ENCODE peak calls at places on chromosomes 2 and 18, in eight cellular contexts. V is IMR-90; S is stimulated activated CD4-positive, alpha-beta T cell treated with anti-CD3 and anti-CD28 coated beads, Interleukin-4, amount 100 ng/mL, for 4 hours; W is cardiac fibroblast; J is stimulated activated CD8-positive, alpha-beta memory T cell treated with anti-CD3 and anti-CD28 coated beads, Interleukin-15, amount 100 ng/mL, for 24 hours; Y is iris pigment epithelial cell; H is AG10803; Z is T-cell. Q is an unnamed sample.
A peak's percentile ranks its signal among the peaks of the same experiment; 100 is the strongest.

GRCh38 chr18:8703781-8704301 is 1.5 kb upstream of the MTCL1 start:
- DNase-seq in V (no peak), J (no peak), Z (no peak), H (no peak), Y (no peak), W (no peak), S (peak; percentile 1), Q (no peak)

GRCh38 chr2:211417544-211417943 is 861.1 kb downstream of the CPS1 start:
- DNase-seq in S (no peak), H (no peak), V (no peak), J (no peak), Z (no peak), W (no peak), Y (no peak), Q (no peak)

GRCh38 chr18:54852780-54853675 is 24.8 kb downstream of the RAB27B start:
- DNase-seq in J (no peak), S (no peak), V (no peak), W (peak; percentile 52), Y (peak; percentile 77), H (no peak), Z (no peak), Q (no peak)

GRCh38 chr2:111622859-111623258 is 261.1 kb downstream of the ANAPC1 start:
- DNase-seq in Z (no peak), Y (peak; percentile 75), V (no peak), S (no peak), H (peak; percentile 55), J (no peak), W (no peak), Q (no peak)

GRCh38 chr2:48424866-48425265 is 105.1 kb upstream of the STON1 start:
- DNase-seq in H (no peak), V (no peak), Y (no peak), S (no peak), W (no peak), J (no peak), Z (no peak), Q (no peak)

GRCh38 chr2:11896386-11896785 is 150.0 kb downstream of the LPIN1 start:
- DNase-seq in Z (no peak), Y (no peak), J (no peak), H (peak; percentile 11), W (no peak), S (no peak), V (no peak), Q (no peak)

GRCh38 chr18:34710430-34711386 is 610 bp downstream of the DTNA start:
- DNase-seq in V (peak; percentile 66), H (peak; percentile 89), Y (peak; percentile 85), S (no peak), W (peak; percentile 78), Z (no peak), J (no peak), Q (no peak)

GRCh38 chr2:180799141-180799540 is 181.3 kb upstream of the UBE2E3 start:
- DNase-seq in S (no peak), W (no peak), Z (no peak), Y (no peak), H (no peak), J (no peak), V (no peak), Q (no peak)

GRCh38 chr18:3710712-3711269 is 260.8 kb downstream of the TGIF1 start:
- DNase-seq in W (peak; percentile 25), Z (no peak), J (no peak), H (no peak), S (no peak), Y (no peak), V (no peak), Q (no peak)

GRCh38 chr2:172438064-172438421 is 10.7 kb downstream of the ITGA6 start:
- DNase-seq in Z (no peak), S (peak; percentile 47), Y (peak; percentile 33), V (peak; percentile 22), H (no peak), J (no peak), W (no peak), Q (no peak)

GRCh38 chr2:241560181-241560882 is 1.8 kb downstream of the BOK start:
- DNase-seq in H (no peak), J (no peak), V (no peak), Y (no peak), S (no peak), W (no peak), Z (no peak), Q (no peak)

GRCh38 chr18:72419914-72420313 is 124.2 kb downstream of the CBLN2 start:
- DNase-seq in V (no peak), J (no peak), W (peak; percentile 0), S (no peak), Z (no peak), H (peak; percentile 0), Y (no peak), Q (no peak)

GRCh38 chr2:164028764-164029534 is 293.1 kb upstream of the FIGN start:
- DNase-seq in W (peak; percentile 48), J (no peak), Z (no peak), H (peak; percentile 20), Y (peak; percentile 16), V (no peak), S (no peak), Q (no peak)

GRCh38 chr2:209095432-209095831 is 328.4 kb upstream of the MAP2 start:
- DNase-seq in Y (no peak), V (no peak), H (no peak), W (no peak), S (no peak), Z (no peak), J (no peak), Q (no peak)

GRCh38 chr2:75290600-75291140 is 91.3 kb upstream of the TACR1 start:
- DNase-seq in J (no peak), W (peak; percentile 59), V (peak; percentile 45), Z (no peak), S (no peak), Y (no peak), H (peak; percentile 44), Q (no peak)

GRCh38 chr2:156883828-156884615 is 373.5 kb upstream of the GALNT5 start:
- DNase-seq in Y (peak; percentile 74), V (peak; percentile 62), Z (no peak), J (no peak), W (no peak), H (peak; percentile 8), S (no peak), Q (no peak)

GRCh38 chr2:47631840-47632398 is 151.0 kb upstream of the MSH6 start:
- DNase-seq in S (no peak), Y (peak; percentile 72), H (peak; percentile 78), V (peak; percentile 68), J (no peak), Z (no peak), W (peak; percentile 52), Q (no peak)

GRCh38 chr2:200703132-200703925 is 108.4 kb upstream of the BZW1 start:
- DNase-seq in H (peak; percentile 79), J (no peak), V (peak; percentile 80), S (no peak), W (peak; percentile 91), Y (peak; percentile 81), Z (no peak), Q (no peak)

GRCh38 chr2:8026381-8026780 is 655.5 kb upstream of the ID2 start:
- DNase-seq in S (no peak), V (no peak), J (no peak), Y (no peak), H (no peak), W (no peak), Z (no peak), Q (no peak)

GRCh38 chr2:233414273-233414654 is 60.0 kb downstream of the DGKD start:
- DNase-seq in J (no peak), S (no peak), H (no peak), V (peak; percentile 32), W (peak; percentile 31), Z (no peak), Y (no peak), Q (no peak)

GRCh38 chr2:111666160-111666559 is 217.8 kb downstream of the ANAPC1 start:
- DNase-seq in V (no peak), Y (no peak), H (no peak), W (no peak), Z (no peak), S (no peak), J (no peak), Q (no peak)

GRCh38 chr18:46672062-46672970 is 15.3 kb upstream of the LOXHD1 start:
- DNase-seq in S (no peak), W (no peak), J (no peak), Y (peak; percentile 68), Z (no peak), V (peak; percentile 7), H (peak; percentile 47), Q (no peak)